ENCODE peak calls at places on chromosomes 16 and 17, in ten cellular contexts. K is CD8-positive, alpha-beta memory T cell; I is heart left ventricle; B is mucosa of descending colon; Q is IMR-90; R is GM23248; E is kidney; F is psoas muscle; P is tibial artery; S is small intestine. U is an unnamed sample. For H3K36me3, the result is how much of the 10 kb centered on the place peaks cover.

GRCh38 chr16:86120201-86120981 is 221.4 kb downstream of the IRF8 start:
- DNase-seq in R (peak), I (no peak), E (peak), S (no peak), F (no peak), B (no peak), Q (peak), K (no peak), P (no peak), U (no peak)

GRCh38 chr17:3019761-3020160 is 43.6 kb downstream of the OR1D5 start:
- DNase-seq in E (peak), P (no peak), B (peak), I (no peak), S (no peak), R (no peak), F (peak), Q (no peak), K (no peak), U (peak)

GRCh38 chr17:55672585-55673501 is 49.8 kb downstream of the TMEM100 start:
- DNase-seq in K (no peak), B (no peak), R (peak), Q (no peak), P (no peak), F (peak), I (no peak), E (peak), S (no peak), U (no peak)

GRCh38 chr16:49564577-49565224 is 191.1 kb downstream of the C16orf78 start:
- DNase-seq in K (no peak), E (no peak), P (no peak), R (peak), F (no peak), Q (no peak), I (no peak), B (no peak), S (no peak), U (no peak)

GRCh38 chr17:57108656-57109392 is 23.8 kb downstream of the AKAP1 start:
- DNase-seq in F (peak), I (no peak), B (peak), P (peak), S (peak), Q (no peak), R (no peak), E (peak), K (no peak), U (no peak)

GRCh38 chr17:76497979-76498885 is 3.0 kb downstream of the RHBDF2 start:
- DNase-seq in P (peak), K (peak), I (peak), B (peak), S (peak), Q (peak), R (peak), F (peak), E (peak), U (peak)

GRCh38 chr16:67456383-67457140 is 24.4 kb downstream of the ATP6V0D1 start:
- DNase-seq in P (peak), F (peak), E (no peak), R (peak), Q (peak), I (peak), B (peak), K (no peak), S (peak), U (peak)

GRCh38 chr17:66415366-66416206 is 113.2 kb downstream of the PRKCA start:
- DNase-seq in F (no peak), K (no peak), I (no peak), S (peak), R (no peak), Q (no peak), P (no peak), E (no peak), B (no peak), U (no peak)

GRCh38 chr16:10466313-10466712 is 80.5 kb downstream of the ATF7IP2 start:
- DNase-seq in E (no peak), K (no peak), F (no peak), S (no peak), P (no peak), Q (no peak), B (no peak), R (no peak), I (no peak), U (no peak)

GRCh38 chr16:83995756-83996155 is 27.7 kb downstream of the NECAB2 start:
- DNase-seq in B (peak), Q (peak), R (no peak), I (peak), F (no peak), P (no peak), S (peak), E (no peak), K (no peak), U (no peak)

GRCh38 chr17:38893612-38894011 is 23.8 kb downstream of the LASP1 start:
- DNase-seq in R (peak), B (peak), Q (no peak), S (no peak), F (no peak), K (peak), E (no peak), P (no peak), I (peak), U (no peak)

GRCh38 chr16:84182680-84183571 is 3.9 kb downstream of the TAF1C start:
- DNase-seq in K (no peak), I (no peak), B (no peak), Q (no peak), S (no peak), F (no peak), P (no peak), R (no peak), E (no peak), U (peak)

GRCh38 chr17:81233316-81233715 is 5.5 kb downstream of the TEPSIN start:
- DNase-seq in F (no peak), P (no peak), E (peak), S (no peak), I (no peak), R (no peak), B (no peak), K (no peak), Q (no peak), U (no peak)

GRCh38 chr17:81231121-81231645 is 7.7 kb downstream of the TEPSIN start:
- DNase-seq in R (no peak), I (no peak), E (peak), F (no peak), S (no peak), K (no peak), B (no peak), Q (no peak), P (no peak), U (no peak)

GRCh38 chr17:81230043-81230820 is 7.5 kb upstream of the CEP131 start:
- DNase-seq in E (peak), Q (no peak), S (no peak), P (no peak), I (no peak), R (no peak), K (no peak), B (no peak), F (peak), U (no peak)

GRCh38 chr17:81232616-81233241 is 6.1 kb downstream of the TEPSIN start:
- DNase-seq in Q (no peak), P (no peak), S (no peak), R (no peak), K (no peak), B (no peak), F (no peak), E (peak), I (no peak), U (no peak)

GRCh38 chr17:81231766-81232581 is 6.9 kb downstream of the TEPSIN start:
- DNase-seq in I (no peak), P (no peak), K (no peak), B (no peak), S (no peak), E (peak), Q (no peak), R (no peak), F (no peak), U (no peak)
- H3K36me3 ChIP-seq in I (under half), P (half or more), K (under half), B (under half), S (under half), E (under half), Q (under half), R (under half), F (under half), U (under half)

GRCh38 chr17:17888821-17889220 is 52.0 kb upstream of the SREBF1 start:
- DNase-seq in R (no peak), K (no peak), F (no peak), S (no peak), Q (peak), E (peak), P (no peak), I (no peak), B (no peak), U (peak)

GRCh38 chr17:17890773-17891759 is 54.3 kb upstream of the SREBF1 start:
- DNase-seq in B (peak), F (peak), P (no peak), S (peak), I (no peak), E (peak), K (peak), R (peak), Q (peak), U (no peak)

GRCh38 chr17:17892009-17892408 is 55.2 kb upstream of the SREBF1 start:
- DNase-seq in E (peak), Q (no peak), F (no peak), B (no peak), R (no peak), P (no peak), S (no peak), I (no peak), K (no peak), U (no peak)

GRCh38 chr17:17888371-17888770 is 51.6 kb upstream of the SREBF1 start:
- DNase-seq in I (no peak), B (no peak), E (peak), P (no peak), S (no peak), R (no peak), F (no peak), Q (no peak), K (no peak), U (no peak)

GRCh38 chr17:17889922-17890321 is 53.1 kb upstream of the SREBF1 start:
- DNase-seq in E (no peak), S (no peak), P (no peak), K (no peak), F (no peak), I (no peak), B (no peak), R (no peak), Q (no peak), U (no peak)
- H3K36me3 ChIP-seq in E (under half), S (under half), P (half or more), K (under half), F (under half), I (under half), B (under half), R (under half), Q (under half), U (under half)

GRCh38 chr17:21551081-21551881 is 141.0 kb upstream of the KCNJ18 start:
- DNase-seq in K (peak), R (peak), I (peak), E (peak), B (peak), Q (peak), P (peak), S (peak), F (peak), U (peak)
- H3K36me3 ChIP-seq in K (under half), R (under half), I (under half), E (under half), B (under half), Q (under half), P (under half), S (under half), F (under half), U (under half)

DNA sequence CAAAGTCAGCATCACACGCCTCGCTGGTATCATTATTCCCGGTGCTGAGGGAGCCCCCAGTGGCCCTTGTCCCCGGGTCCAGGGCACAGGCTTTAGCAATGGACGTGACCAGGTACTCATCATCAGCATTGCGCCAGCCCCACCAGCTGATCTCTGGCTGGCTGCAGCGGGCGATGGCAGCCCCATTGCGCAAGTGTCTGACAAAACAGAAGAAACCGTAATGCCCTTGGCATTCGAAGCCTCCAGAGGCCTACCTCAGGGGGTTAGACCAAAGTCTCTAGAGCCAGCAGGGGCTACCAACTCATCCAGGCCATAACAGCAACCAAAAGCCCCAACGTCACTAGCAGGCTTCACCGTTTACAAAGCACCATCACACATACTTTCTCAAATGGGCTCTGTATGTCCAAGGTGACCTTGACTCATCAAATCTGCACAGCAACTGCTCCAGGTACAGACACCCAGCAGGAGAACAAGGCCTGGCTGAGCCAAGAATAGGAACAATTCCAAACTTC is 7.3 kb downstream of the MTMR4 start:
- DNase-seq in I (peak), P (no peak), E (no peak), F (no peak), K (no peak), R (no peak), B (no peak), Q (no peak), S (no peak), U (no peak)
- H3K36me3 ChIP-seq in I (half or more), P (half or more), E (half or more), F (under half), K (half or more), R (under half), B (under half), Q (half or more), S (half or more), U (under half)

GRCh38 chr17:82270651-82271050 is 2.8 kb downstream of the CSNK1D start:
- DNase-seq in K (no peak), Q (no peak), F (no peak), R (no peak), I (peak), E (peak), S (no peak), P (no peak), B (no peak), U (no peak)
- H3K36me3 ChIP-seq in K (under half), Q (under half), F (under half), R (under half), I (under half), E (under half), S (under half), P (under half), B (under half), U (under half)

GRCh38 chr17:40352779-40353394 is 11.7 kb downstream of the GJD3 start:
- DNase-seq in P (no peak), B (peak), I (no peak), S (no peak), F (peak), K (no peak), R (no peak), Q (no peak), E (no peak), U (peak)
- H3K36me3 ChIP-seq in P (half or more), B (under half), I (half or more), S (under half), F (under half), K (under half), R (under half), Q (half or more), E (under half), U (under half)

GRCh38 chr17:31442860-31443259 is 51.4 kb downstream of the RAB11FIP4 start:
- DNase-seq in R (no peak), P (no peak), I (no peak), E (no peak), K (no peak), B (no peak), F (no peak), S (no peak), Q (no peak), U (no peak)
- H3K36me3 ChIP-seq in R (under half), P (under half), I (under half), E (under half), K (under half), B (under half), F (under half), S (under half), Q (under half), U (under half)

DNA sequence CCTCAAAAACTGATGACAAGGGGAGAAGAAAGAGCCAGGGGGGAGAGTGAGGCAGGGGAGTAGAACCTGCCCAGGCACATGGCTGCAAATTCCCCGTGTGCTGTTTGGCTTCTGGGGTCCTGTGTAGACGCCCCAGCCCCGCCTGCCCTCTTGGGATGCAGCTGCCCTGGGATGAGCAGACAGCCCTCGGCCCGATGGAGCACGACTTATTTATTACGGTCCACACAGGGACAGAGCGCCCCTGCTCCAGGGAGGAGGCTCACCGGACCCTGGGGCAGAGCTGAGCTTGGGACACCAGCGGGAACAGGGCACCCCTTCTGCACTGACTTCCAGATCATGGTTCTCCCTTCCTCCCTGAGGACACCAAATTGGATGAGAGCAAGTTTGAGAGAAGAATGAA is 9.1 kb downstream of the LDHD start:
- DNase-seq in B (no peak), F (no peak), R (no peak), E (no peak), S (no peak), K (no peak), P (no peak), I (no peak), Q (no peak), U (no peak)
- H3K36me3 ChIP-seq in B (under half), F (under half), R (under half), E (under half), S (under half), K (under half), P (under half), I (under half), Q (under half), U (under half)

GRCh38 chr16:18816286-18816685 is 14.9 kb upstream of the ARL6IP1 start:
- DNase-seq in Q (no peak), E (no peak), R (no peak), P (no peak), K (no peak), F (no peak), B (no peak), I (no peak), S (no peak), U (no peak)
- H3K36me3 ChIP-seq in Q (under half), E (under half), R (half or more), P (half or more), K (under half), F (under half), B (under half), I (half or more), S (under half), U (under half)

GRCh38 chr16:75572859-75573542 is 6.8 kb downstream of the GABARAPL2 start:
- DNase-seq in B (no peak), P (no peak), E (no peak), Q (no peak), R (no peak), K (no peak), S (no peak), F (no peak), I (no peak), U (no peak)
- H3K36me3 ChIP-seq in B (under half), P (half or more), E (half or more), Q (half or more), R (half or more), K (half or more), S (under half), F (under half), I (half or more), U (under half)